ENCODE peak calls at places on chromosomes 16 and 17, in eight cellular contexts. One of them, this sample, is unnamed.

GRCh38 chr17:59842901-59843652 is 49.7 kb downstream of the TUBD1 start:
- DNase-seq in stomach: peak; percentile 74
- DNase-seq in fibroblast of lung: peak; percentile 98
- DNase-seq in endodermal cell: peak; percentile 68
- DNase-seq in lower leg skin: no peak
- DNase-seq in AG04450: peak; percentile 88
- DNase-seq in suprapubic skin: no peak
- DNase-seq in cardiac fibroblast: peak; percentile 99
- DNase-seq in this sample: peak; percentile 98

GRCh38 chr17:11996722-11997146 is 541 bp downstream of the ZNF18 start:
- DNase-seq in stomach: peak; percentile 44
- DNase-seq in lower leg skin: peak; percentile 47
- DNase-seq in cardiac fibroblast: peak; percentile 50
- DNase-seq in suprapubic skin: peak; percentile 81
- DNase-seq in endodermal cell: no peak
- DNase-seq in AG04450: no peak
- DNase-seq in fibroblast of lung: peak; percentile 48
- DNase-seq in this sample: no peak

GRCh38 chr16:84876873-84877606 is 57.3 kb downstream of the CRISPLD2 start:
- DNase-seq in suprapubic skin: no peak
- DNase-seq in stomach: no peak
- DNase-seq in lower leg skin: no peak
- DNase-seq in AG04450: no peak
- DNase-seq in cardiac fibroblast: no peak
- DNase-seq in endodermal cell: peak; percentile 81
- DNase-seq in fibroblast of lung: no peak
- DNase-seq in this sample: no peak

GRCh38 chr16:84751241-84751640 is 51.4 kb downstream of the USP10 start:
- DNase-seq in stomach: no peak
- DNase-seq in suprapubic skin: no peak
- DNase-seq in endodermal cell: no peak
- DNase-seq in AG04450: no peak
- DNase-seq in fibroblast of lung: no peak
- DNase-seq in lower leg skin: no peak
- DNase-seq in cardiac fibroblast: no peak
- DNase-seq in this sample: no peak

GRCh38 chr17:28549274-28550132 is 2.9 kb downstream of the UNC119 start:
- DNase-seq in stomach: no peak
- DNase-seq in AG04450: no peak
- DNase-seq in lower leg skin: no peak
- DNase-seq in fibroblast of lung: no peak
- DNase-seq in cardiac fibroblast: no peak
- DNase-seq in endodermal cell: peak; percentile 55
- DNase-seq in suprapubic skin: no peak
- DNase-seq in this sample: no peak

GRCh38 chr16:2473425-2473926 is 1.5 kb upstream of the TBC1D24 start:
- DNase-seq in AG04450: no peak
- DNase-seq in lower leg skin: no peak
- DNase-seq in stomach: no peak
- DNase-seq in fibroblast of lung: no peak
- DNase-seq in cardiac fibroblast: no peak
- DNase-seq in endodermal cell: peak; percentile 68
- DNase-seq in suprapubic skin: no peak
- DNase-seq in this sample: no peak

GRCh38 chr17:78381601-78382168 is 3.2 kb downstream of the PGS1 start:
- DNase-seq in lower leg skin: no peak
- DNase-seq in cardiac fibroblast: no peak
- DNase-seq in endodermal cell: peak; percentile 87
- DNase-seq in stomach: no peak
- DNase-seq in AG04450: no peak
- DNase-seq in suprapubic skin: no peak
- DNase-seq in fibroblast of lung: peak; percentile 62
- DNase-seq in this sample: no peak

GRCh38 chr17:79788455-79788854 is 8.4 kb downstream of the CBX8 start:
- DNase-seq in stomach: no peak
- DNase-seq in cardiac fibroblast: no peak
- DNase-seq in endodermal cell: no peak
- DNase-seq in lower leg skin: no peak
- DNase-seq in suprapubic skin: no peak
- DNase-seq in fibroblast of lung: no peak
- DNase-seq in AG04450: no peak
- DNase-seq in this sample: no peak

GRCh38 chr17:78726471-78727010 is 55.5 kb downstream of the CYTH1 start:
- DNase-seq in fibroblast of lung: no peak
- DNase-seq in lower leg skin: no peak
- DNase-seq in cardiac fibroblast: no peak
- DNase-seq in suprapubic skin: no peak
- DNase-seq in stomach: no peak
- DNase-seq in AG04450: no peak
- DNase-seq in endodermal cell: no peak
- DNase-seq in this sample: no peak

GRCh38 chr17:66228887-66229782 is at the start of gene APOH:
- DNase-seq in AG04450: no peak
- DNase-seq in stomach: no peak
- DNase-seq in endodermal cell: no peak
- DNase-seq in fibroblast of lung: no peak
- DNase-seq in cardiac fibroblast: no peak
- DNase-seq in suprapubic skin: no peak
- DNase-seq in lower leg skin: no peak
- DNase-seq in this sample: no peak

GRCh38 chr17:79749156-79749815 is 18.5 kb downstream of the ENPP7 start:
- DNase-seq in stomach: no peak
- DNase-seq in endodermal cell: no peak
- DNase-seq in fibroblast of lung: peak; percentile 74
- DNase-seq in AG04450: peak; percentile 33
- DNase-seq in suprapubic skin: no peak
- DNase-seq in lower leg skin: no peak
- DNase-seq in cardiac fibroblast: peak; percentile 82
- DNase-seq in this sample: peak; percentile 32

GRCh38 chr17:75124041-75124818 is 7.3 kb downstream of the NT5C start:
- DNase-seq in suprapubic skin: no peak
- DNase-seq in lower leg skin: peak; percentile 74
- DNase-seq in fibroblast of lung: peak; percentile 86
- DNase-seq in cardiac fibroblast: peak; percentile 61
- DNase-seq in endodermal cell: no peak
- DNase-seq in stomach: peak; percentile 88
- DNase-seq in AG04450: no peak
- DNase-seq in this sample: no peak

GRCh38 chr17:34756670-34757021 is 177.3 kb downstream of the TMEM132E start:
- DNase-seq in cardiac fibroblast: no peak
- DNase-seq in AG04450: no peak
- DNase-seq in endodermal cell: peak; percentile 78
- DNase-seq in fibroblast of lung: peak; percentile 5
- DNase-seq in stomach: no peak
- DNase-seq in suprapubic skin: peak; percentile 56
- DNase-seq in lower leg skin: no peak
- DNase-seq in this sample: no peak

GRCh38 chr17:35799942-35800341 is 4.5 kb upstream of the MMP28 start:
- DNase-seq in AG04450: no peak
- DNase-seq in fibroblast of lung: peak; percentile 64
- DNase-seq in suprapubic skin: no peak
- DNase-seq in endodermal cell: no peak
- DNase-seq in cardiac fibroblast: no peak
- DNase-seq in stomach: peak; percentile 89
- DNase-seq in lower leg skin: no peak
- DNase-seq in this sample: no peak

GRCh38 chr16:4360538-4361021 is 9.5 kb upstream of the PAM16 start:
- DNase-seq in suprapubic skin: no peak
- DNase-seq in cardiac fibroblast: no peak
- DNase-seq in lower leg skin: no peak
- DNase-seq in endodermal cell: peak; percentile 82
- DNase-seq in fibroblast of lung: no peak
- DNase-seq in AG04450: no peak
- DNase-seq in stomach: no peak
- DNase-seq in this sample: no peak

GRCh38 chr17:15954222-15954621 is 9.3 kb downstream of the ADORA2B start:
- DNase-seq in suprapubic skin: no peak
- DNase-seq in lower leg skin: no peak
- DNase-seq in stomach: no peak
- DNase-seq in fibroblast of lung: peak; percentile 90
- DNase-seq in AG04450: peak; percentile 72
- DNase-seq in endodermal cell: no peak
- DNase-seq in cardiac fibroblast: peak; percentile 88
- DNase-seq in this sample: no peak

GRCh38 chr17:44219636-44220210 is at the start of gene UBTF:
- DNase-seq in AG04450: no peak
- DNase-seq in endodermal cell: peak; percentile 93
- DNase-seq in stomach: peak; percentile 62
- DNase-seq in fibroblast of lung: peak; percentile 67
- DNase-seq in cardiac fibroblast: no peak
- DNase-seq in lower leg skin: no peak
- DNase-seq in suprapubic skin: no peak
- DNase-seq in this sample: no peak

GRCh38 chr16:3816326-3816725 is 64.2 kb downstream of the CREBBP start:
- DNase-seq in suprapubic skin: no peak
- DNase-seq in stomach: no peak
- DNase-seq in fibroblast of lung: no peak
- DNase-seq in cardiac fibroblast: no peak
- DNase-seq in endodermal cell: no peak
- DNase-seq in lower leg skin: no peak
- DNase-seq in AG04450: no peak
- DNase-seq in this sample: no peak

GRCh38 chr16:79437764-79438728 is 162.5 kb downstream of the MAF start:
- DNase-seq in endodermal cell: peak; percentile 72
- DNase-seq in stomach: no peak
- DNase-seq in AG04450: no peak
- DNase-seq in fibroblast of lung: peak; percentile 6
- DNase-seq in cardiac fibroblast: no peak
- DNase-seq in suprapubic skin: no peak
- DNase-seq in lower leg skin: no peak
- DNase-seq in this sample: peak; percentile 31

DNA sequence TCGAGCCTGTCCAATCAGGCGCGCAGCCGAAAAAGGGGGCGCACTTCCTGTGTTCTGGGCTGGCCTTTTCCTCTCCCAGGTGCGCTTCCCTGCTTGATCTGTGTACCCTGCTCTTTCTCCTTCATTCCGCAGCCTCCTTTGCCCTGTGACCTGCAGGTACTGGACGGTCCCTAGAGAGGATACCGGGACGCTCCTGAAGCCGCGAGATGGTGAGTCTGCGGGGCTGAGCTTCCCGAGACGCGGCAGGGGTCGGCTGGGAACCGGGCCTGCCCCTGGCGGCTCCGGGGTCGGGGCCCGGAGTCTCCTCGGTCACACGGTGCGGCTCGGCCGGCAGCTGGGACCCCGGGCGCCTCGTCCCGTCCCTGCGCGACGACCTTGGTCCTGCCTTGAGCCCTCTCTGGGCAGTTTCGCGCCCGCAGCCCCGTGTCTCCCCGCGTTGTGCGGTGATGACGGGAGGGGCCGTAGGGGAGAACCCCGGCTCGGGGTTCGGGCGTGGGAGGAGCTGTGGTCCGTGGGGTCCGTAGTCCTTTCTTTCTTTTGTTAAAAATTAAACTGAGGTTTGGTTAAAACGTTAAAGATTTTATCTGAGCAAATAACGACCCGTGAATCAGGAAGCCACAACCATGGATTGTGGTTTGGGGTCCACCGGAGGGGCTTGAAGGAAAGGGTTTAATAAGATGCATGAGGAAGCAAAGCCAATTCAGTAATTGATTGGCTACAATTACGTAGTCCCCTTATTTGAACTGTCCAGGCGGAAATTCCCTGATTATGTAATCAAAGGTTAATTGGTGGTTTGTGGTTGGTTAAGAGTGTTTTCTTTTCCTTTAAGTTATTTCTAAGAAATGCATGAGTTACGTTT is 172.8 kb upstream of the ZNF267 start:
- DNase-seq in lower leg skin: peak; percentile 69
- DNase-seq in AG04450: no peak
- DNase-seq in suprapubic skin: no peak
- DNase-seq in endodermal cell: peak; percentile 98
- DNase-seq in cardiac fibroblast: peak; percentile 54
- DNase-seq in fibroblast of lung: peak; percentile 44
- DNase-seq in stomach: peak; percentile 92
- DNase-seq in this sample: peak; percentile 68
- TF ChIP-seq CTCF in lower leg skin: no peak
- TF ChIP-seq CTCF in AG04450: peak; percentile 23
- TF ChIP-seq CTCF in suprapubic skin: no peak
- TF ChIP-seq CTCF in endodermal cell: peak; percentile 31
- TF ChIP-seq CTCF in cardiac fibroblast: no peak
- TF ChIP-seq CTCF in fibroblast of lung: peak; percentile 11
- TF ChIP-seq CTCF in stomach: no peak
- TF ChIP-seq CTCF in this sample: peak; percentile 25

DNA sequence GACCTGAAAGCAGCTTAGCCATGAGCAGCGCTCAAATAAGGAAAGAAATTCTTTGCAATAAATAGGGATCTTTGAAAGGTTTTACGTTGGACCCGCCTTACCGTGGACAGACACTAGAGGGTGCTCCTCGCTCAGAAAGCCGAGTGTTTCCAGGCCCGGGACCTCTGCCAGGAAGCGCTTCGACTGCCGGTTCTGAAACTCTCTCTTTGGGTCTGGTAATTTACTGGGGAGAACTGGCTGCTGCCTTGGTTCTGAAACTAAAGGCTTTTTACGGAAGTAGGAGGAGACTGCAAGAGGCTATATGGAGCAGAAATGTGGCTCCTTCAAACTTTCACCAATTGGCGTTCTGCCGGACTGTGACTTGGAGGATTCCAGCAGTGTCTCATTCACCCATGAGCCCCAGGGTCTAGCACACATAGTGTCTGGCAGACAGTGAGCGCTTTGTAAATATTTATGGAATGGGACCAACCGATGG is 45.6 kb upstream of the HOXB9 start:
- DNase-seq in cardiac fibroblast: peak; percentile 76
- DNase-seq in lower leg skin: peak; percentile 72
- DNase-seq in fibroblast of lung: peak; percentile 59
- DNase-seq in stomach: peak; percentile 86
- DNase-seq in endodermal cell: peak; percentile 97
- DNase-seq in AG04450: peak; percentile 32
- DNase-seq in suprapubic skin: peak; percentile 90
- DNase-seq in this sample: peak; percentile 49
- H3K4me3 ChIP-seq in cardiac fibroblast: peak overlapping the region; percentile 19
- H3K4me3 ChIP-seq in lower leg skin: no peak overlapping the region
- H3K4me3 ChIP-seq in fibroblast of lung: peak overlapping the region; percentile 33
- H3K4me3 ChIP-seq in stomach: peak overlapping the region; percentile 23
- H3K4me3 ChIP-seq in endodermal cell: peak overlapping the region; percentile 47
- H3K4me3 ChIP-seq in AG04450: peak overlapping the region; percentile 58
- H3K4me3 ChIP-seq in suprapubic skin: peak overlapping the region; percentile 16
- H3K4me3 ChIP-seq in this sample: peak overlapping the region; percentile 32

GRCh38 chr17:7889166-7889584 is 586 bp downstream of the CHD3 start:
- DNase-seq in endodermal cell: peak; percentile 83
- DNase-seq in cardiac fibroblast: peak; percentile 91
- DNase-seq in AG04450: peak; percentile 67
- DNase-seq in lower leg skin: peak; percentile 88
- DNase-seq in fibroblast of lung: peak; percentile 83
- DNase-seq in stomach: peak; percentile 99
- DNase-seq in suprapubic skin: peak; percentile 97
- DNase-seq in this sample: peak; percentile 70
- TF ChIP-seq CTCF in endodermal cell: peak; percentile 46
- TF ChIP-seq CTCF in cardiac fibroblast: peak; percentile 56
- TF ChIP-seq CTCF in AG04450: peak; percentile 48
- TF ChIP-seq CTCF in lower leg skin: no peak
- TF ChIP-seq CTCF in fibroblast of lung: peak; percentile 33
- TF ChIP-seq CTCF in stomach: peak; percentile 72
- TF ChIP-seq CTCF in suprapubic skin: no peak
- TF ChIP-seq CTCF in this sample: peak; percentile 49

DNA sequence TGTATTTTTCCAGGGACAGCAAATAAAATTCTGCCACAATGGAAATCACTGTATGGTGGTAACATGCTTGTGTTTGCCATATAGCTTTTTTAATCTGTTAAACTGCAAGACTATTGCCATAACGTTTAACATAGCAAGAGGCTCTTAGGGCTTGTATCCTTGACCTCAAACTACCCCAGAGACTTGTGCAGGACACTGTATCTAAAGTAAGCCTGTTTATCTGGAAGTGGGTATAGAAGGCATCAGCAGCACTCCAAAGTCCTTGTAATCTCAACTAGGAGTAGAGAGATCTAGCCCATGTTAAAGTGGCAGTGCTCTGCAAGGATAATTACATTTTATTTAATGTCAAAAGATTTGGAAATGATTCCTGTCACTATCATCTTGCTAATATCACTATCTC is 1424.1 kb downstream of the CDH11 start:
- DNase-seq in lower leg skin: no peak
- DNase-seq in endodermal cell: no peak
- DNase-seq in cardiac fibroblast: no peak
- DNase-seq in stomach: no peak
- DNase-seq in AG04450: no peak
- DNase-seq in fibroblast of lung: no peak
- DNase-seq in suprapubic skin: no peak
- DNase-seq in this sample: no peak
- H3K4me3 ChIP-seq in lower leg skin: no peak overlapping the region
- H3K4me3 ChIP-seq in endodermal cell: no peak overlapping the region
- H3K4me3 ChIP-seq in cardiac fibroblast: no peak overlapping the region
- H3K4me3 ChIP-seq in stomach: no peak overlapping the region
- H3K4me3 ChIP-seq in AG04450: no peak overlapping the region
- H3K4me3 ChIP-seq in fibroblast of lung: no peak overlapping the region
- H3K4me3 ChIP-seq in suprapubic skin: no peak overlapping the region
- H3K4me3 ChIP-seq in this sample: no peak overlapping the region